ENCODE peak calls at places on chromosomes 12 and 14, in six cellular contexts. One of them, this sample, is unnamed.

GRCh38 chr12:68521848-68522502 is 88.7 kb upstream of the RAP1B start:
- DNase-seq in A549: no peak
- DNase-seq in HCT116: no peak
- DNase-seq in SK-N-SH: no peak
- DNase-seq in astrocyte: no peak
- DNase-seq in GM23248: peak; percentile 47
- DNase-seq in this sample: peak; percentile 15

GRCh38 chr12:20188930-20189653 is 179.2 kb upstream of the PDE3A start:
- DNase-seq in A549: no peak
- DNase-seq in HCT116: no peak
- DNase-seq in SK-N-SH: no peak
- DNase-seq in astrocyte: no peak
- DNase-seq in GM23248: no peak
- DNase-seq in this sample: no peak

GRCh38 chr12:121996945-121997612 is 24.6 kb upstream of the BCL7A start:
- DNase-seq in A549: no peak
- DNase-seq in HCT116: no peak
- DNase-seq in SK-N-SH: no peak
- DNase-seq in astrocyte: no peak
- DNase-seq in GM23248: peak; percentile 49
- DNase-seq in this sample: peak; percentile 20

GRCh38 chr12:129909051-129910020 is 5.5 kb upstream of the TMEM132D start:
- DNase-seq in A549: no peak
- DNase-seq in HCT116: no peak
- DNase-seq in SK-N-SH: no peak
- DNase-seq in astrocyte: no peak
- DNase-seq in GM23248: no peak
- DNase-seq in this sample: no peak

GRCh38 chr12:113235976-113236375 is 14.7 kb downstream of the TPCN1 start:
- DNase-seq in A549: no peak
- DNase-seq in HCT116: no peak
- DNase-seq in SK-N-SH: no peak
- DNase-seq in astrocyte: no peak
- DNase-seq in GM23248: no peak
- DNase-seq in this sample: no peak

GRCh38 chr14:98198385-98198784 is 1073.6 kb downstream of the BCL11B start:
- DNase-seq in A549: no peak
- DNase-seq in HCT116: no peak
- DNase-seq in SK-N-SH: no peak
- DNase-seq in astrocyte: peak; percentile 10
- DNase-seq in GM23248: no peak
- DNase-seq in this sample: peak; percentile 11

GRCh38 chr12:75446857-75447256 is 33.7 kb upstream of the GLIPR1 start:
- DNase-seq in A549: peak; percentile 13
- DNase-seq in HCT116: no peak
- DNase-seq in SK-N-SH: no peak
- DNase-seq in astrocyte: peak; percentile 80
- DNase-seq in GM23248: peak; percentile 80
- DNase-seq in this sample: peak; percentile 85

GRCh38 chr12:31781894-31782540 is 53.2 kb upstream of the AMN1 start:
- DNase-seq in A549: no peak
- DNase-seq in HCT116: no peak
- DNase-seq in SK-N-SH: no peak
- DNase-seq in astrocyte: no peak
- DNase-seq in GM23248: no peak
- DNase-seq in this sample: no peak

GRCh38 chr12:26055087-26055486 is 69.8 kb downstream of the BHLHE41 start:
- DNase-seq in A549: no peak
- DNase-seq in HCT116: no peak
- DNase-seq in SK-N-SH: no peak
- DNase-seq in astrocyte: no peak
- DNase-seq in GM23248: no peak
- DNase-seq in this sample: no peak

GRCh38 chr12:52010152-52010622 is 3.4 kb downstream of the TAMALIN start:
- DNase-seq in A549: no peak
- DNase-seq in HCT116: no peak
- DNase-seq in SK-N-SH: peak; percentile 88
- DNase-seq in astrocyte: peak; percentile 73
- DNase-seq in GM23248: peak; percentile 72
- DNase-seq in this sample: peak; percentile 91

GRCh38 chr14:75539562-75540478 is 17.6 kb downstream of the BATF start:
- DNase-seq in A549: no peak
- DNase-seq in HCT116: no peak
- DNase-seq in SK-N-SH: no peak
- DNase-seq in astrocyte: no peak
- DNase-seq in GM23248: no peak
- DNase-seq in this sample: no peak

GRCh38 chr12:73421832-73422231 is 1115.8 kb upstream of the ATXN7L3B start:
- DNase-seq in A549: no peak
- DNase-seq in HCT116: no peak
- DNase-seq in SK-N-SH: no peak
- DNase-seq in astrocyte: peak; percentile 4
- DNase-seq in GM23248: peak; percentile 22
- DNase-seq in this sample: peak; percentile 16

GRCh38 chr12:65800928-65801327 is 23.4 kb upstream of the HMGA2 start:
- DNase-seq in A549: no peak
- DNase-seq in HCT116: no peak
- DNase-seq in SK-N-SH: no peak
- DNase-seq in astrocyte: peak; percentile 78
- DNase-seq in GM23248: peak; percentile 77
- DNase-seq in this sample: no peak

GRCh38 chr12:63521706-63522105 is 146.6 kb downstream of the DPY19L2 start:
- DNase-seq in A549: no peak
- DNase-seq in HCT116: no peak
- DNase-seq in SK-N-SH: no peak
- DNase-seq in astrocyte: no peak
- DNase-seq in GM23248: no peak
- DNase-seq in this sample: no peak

GRCh38 chr12:81167694-81168093 is 89.8 kb downstream of the ACSS3 start:
- DNase-seq in A549: no peak
- DNase-seq in HCT116: no peak
- DNase-seq in SK-N-SH: no peak
- DNase-seq in astrocyte: peak; percentile 49
- DNase-seq in GM23248: peak; percentile 12
- DNase-seq in this sample: peak; percentile 61

GRCh38 chr12:131046813-131047788 is 93.4 kb downstream of the ADGRD1 start:
- DNase-seq in A549: peak; percentile 35
- DNase-seq in HCT116: no peak
- DNase-seq in SK-N-SH: no peak
- DNase-seq in astrocyte: no peak
- DNase-seq in GM23248: peak; percentile 10
- DNase-seq in this sample: no peak

GRCh38 chr12:26286186-26286585 is 90.8 kb downstream of the SSPN start:
- DNase-seq in A549: no peak
- DNase-seq in HCT116: no peak
- DNase-seq in SK-N-SH: no peak
- DNase-seq in astrocyte: peak; percentile 54
- DNase-seq in GM23248: no peak
- DNase-seq in this sample: peak; percentile 71

GRCh38 chr12:95072900-95073697 is at the start of gene NR2C1:
- DNase-seq in A549: peak; percentile 97
- DNase-seq in HCT116: peak; percentile 91
- DNase-seq in SK-N-SH: peak; percentile 98
- DNase-seq in astrocyte: peak; percentile 84
- DNase-seq in GM23248: peak; percentile 96
- DNase-seq in this sample: peak; percentile 95
- H3K4me3 ChIP-seq in A549: peak within 1 kb of the TSS; percentile 85
- H3K4me3 ChIP-seq in HCT116: peak within 1 kb of the TSS; percentile 87
- H3K4me3 ChIP-seq in SK-N-SH: peak within 1 kb of the TSS; percentile 77
- H3K4me3 ChIP-seq in astrocyte: peak within 1 kb of the TSS; percentile 74
- H3K4me3 ChIP-seq in GM23248: peak within 1 kb of the TSS; percentile 79
- H3K4me3 ChIP-seq in this sample: peak within 1 kb of the TSS; percentile 85

DNA sequence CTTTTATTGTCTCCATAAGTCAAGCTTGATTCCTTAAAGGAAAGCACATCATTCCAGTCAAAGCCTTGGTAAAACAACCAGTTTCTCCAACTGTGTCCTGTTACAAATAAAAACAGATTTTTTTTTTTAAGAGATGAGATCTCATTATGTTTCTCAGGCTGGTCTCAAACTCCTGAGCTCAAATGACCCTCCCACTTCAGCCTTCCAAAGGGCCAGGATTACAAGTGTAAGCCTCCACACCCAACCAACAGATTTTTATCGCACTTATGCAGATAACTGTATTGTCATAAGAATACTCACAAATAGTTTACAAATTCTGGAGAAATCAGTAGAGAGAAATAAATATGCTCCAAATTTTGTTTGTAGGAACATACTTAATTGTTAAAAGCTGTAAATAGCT is 56.1 kb upstream of the SLC2A13 start:
- DNase-seq in A549: no peak
- DNase-seq in HCT116: no peak
- DNase-seq in SK-N-SH: no peak
- DNase-seq in astrocyte: no peak
- DNase-seq in GM23248: no peak
- DNase-seq in this sample: no peak
- H3K9me3 ChIP-seq in A549: no peaks in the 10 kb centered on the region
- H3K9me3 ChIP-seq in HCT116: no peaks in the 10 kb centered on the region
- H3K9me3 ChIP-seq in SK-N-SH: no peaks in the 10 kb centered on the region
- H3K9me3 ChIP-seq in astrocyte: no peaks in the 10 kb centered on the region
- H3K9me3 ChIP-seq in GM23248: peaks cover 5% of the 10 kb centered on the region
- H3K9me3 ChIP-seq in this sample: no peaks in the 10 kb centered on the region

GRCh38 chr12:116524964-116525379 is 34.2 kb upstream of the MAP1LC3B2 start:
- DNase-seq in A549: peak; percentile 77
- DNase-seq in HCT116: no peak
- DNase-seq in SK-N-SH: no peak
- DNase-seq in astrocyte: peak; percentile 60
- DNase-seq in GM23248: peak; percentile 49
- DNase-seq in this sample: peak; percentile 73
- H3K4me2 ChIP-seq in A549: peak overlapping the region; percentile 80
- H3K4me2 ChIP-seq in HCT116: peak overlapping the region; percentile 75
- H3K4me2 ChIP-seq in SK-N-SH: peak overlapping the region; percentile 75
- H3K4me2 ChIP-seq in astrocyte: peak overlapping the region; percentile 85
- H3K4me2 ChIP-seq in GM23248: peak overlapping the region; percentile 80
- H3K4me2 ChIP-seq in this sample: peak overlapping the region; percentile 62

DNA sequence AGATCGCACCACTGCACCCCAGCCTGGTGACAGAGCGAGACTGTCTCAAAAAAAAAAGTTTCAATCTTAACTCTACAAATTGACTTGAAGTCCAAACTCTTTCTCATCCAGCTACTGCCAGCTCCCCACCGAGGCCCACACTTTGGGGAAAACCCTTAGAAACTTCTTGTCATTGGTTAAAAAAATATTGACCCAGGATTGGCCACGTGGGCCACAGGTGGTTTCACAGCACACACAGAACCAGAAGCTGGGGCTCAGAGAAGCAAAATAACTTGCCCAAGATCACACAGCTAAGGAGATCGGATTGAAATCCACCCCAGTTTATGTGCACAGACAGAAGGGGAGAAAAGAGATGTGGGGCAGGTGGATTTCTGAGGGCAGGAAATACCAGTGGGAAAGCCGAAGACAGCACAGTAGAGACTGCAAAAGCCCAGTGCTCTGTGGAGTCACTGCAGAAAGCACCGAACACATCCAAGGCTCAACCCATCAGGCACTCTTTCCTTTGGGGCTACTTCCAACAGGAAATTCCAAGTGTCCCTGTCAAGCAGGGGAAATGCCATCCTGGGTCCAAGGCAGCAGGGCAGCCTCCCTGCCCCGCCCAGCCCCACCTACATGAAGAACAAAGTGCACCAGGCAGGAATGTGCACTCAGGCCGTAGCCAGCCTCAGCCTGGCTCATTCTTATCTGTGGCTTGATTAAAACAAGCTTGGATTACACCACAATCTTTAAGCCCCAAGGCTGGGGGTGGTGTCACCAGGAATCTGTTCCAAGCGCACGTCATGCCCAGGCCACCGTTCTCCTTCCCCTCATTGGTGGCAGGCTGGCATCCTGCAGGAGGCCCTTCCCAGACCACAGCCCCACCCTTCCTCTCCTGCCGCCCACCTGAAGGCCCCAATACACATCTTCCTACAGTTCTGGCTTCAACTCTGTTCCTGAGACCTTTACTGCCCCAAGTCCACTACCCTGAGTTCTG is 72.5 kb downstream of the ITPK1 start:
- DNase-seq in A549: peak; percentile 95
- DNase-seq in HCT116: peak; percentile 89
- DNase-seq in SK-N-SH: peak; percentile 81
- DNase-seq in astrocyte: peak; percentile 90
- DNase-seq in GM23248: peak; percentile 92
- DNase-seq in this sample: peak; percentile 39
- H3K4me3 ChIP-seq in A549: peak overlapping the region; percentile 18
- H3K4me3 ChIP-seq in HCT116: peak overlapping the region; percentile 16
- H3K4me3 ChIP-seq in SK-N-SH: no peak overlapping the region
- H3K4me3 ChIP-seq in astrocyte: no peak overlapping the region
- H3K4me3 ChIP-seq in GM23248: peak overlapping the region; percentile 27
- H3K4me3 ChIP-seq in this sample: no peak overlapping the region

GRCh38 chr12:108335349-108336119 is 3.6 kb downstream of the CMKLR1 start:
- DNase-seq in A549: no peak
- DNase-seq in HCT116: no peak
- DNase-seq in SK-N-SH: no peak
- DNase-seq in astrocyte: no peak
- DNase-seq in GM23248: no peak
- DNase-seq in this sample: no peak
- H3K9me3 ChIP-seq in A549: no peaks in the 10 kb centered on the region
- H3K9me3 ChIP-seq in HCT116: no peaks in the 10 kb centered on the region
- H3K9me3 ChIP-seq in SK-N-SH: no peaks in the 10 kb centered on the region
- H3K9me3 ChIP-seq in astrocyte: no peaks in the 10 kb centered on the region
- H3K9me3 ChIP-seq in GM23248: no peaks in the 10 kb centered on the region
- H3K9me3 ChIP-seq in this sample: no peaks in the 10 kb centered on the region

GRCh38 chr12:79127268-79127895 is 262.8 kb downstream of the SYT1 start:
- DNase-seq in A549: peak; percentile 50
- DNase-seq in HCT116: no peak
- DNase-seq in SK-N-SH: no peak
- DNase-seq in astrocyte: peak; percentile 100
- DNase-seq in GM23248: peak; percentile 95
- DNase-seq in this sample: peak; percentile 99
- H3K4me2 ChIP-seq in A549: peak overlapping the region; percentile 10
- H3K4me2 ChIP-seq in HCT116: no peak overlapping the region
- H3K4me2 ChIP-seq in SK-N-SH: no peak overlapping the region
- H3K4me2 ChIP-seq in astrocyte: peak overlapping the region; percentile 1
- H3K4me2 ChIP-seq in GM23248: peak overlapping the region; percentile 63
- H3K4me2 ChIP-seq in this sample: no peak overlapping the region

GRCh38 chr14:49623941-49624806 is 3.6 kb downstream of the MGAT2 start:
- DNase-seq in A549: no peak
- DNase-seq in HCT116: no peak
- DNase-seq in SK-N-SH: no peak
- DNase-seq in astrocyte: no peak
- DNase-seq in GM23248: peak; percentile 48
- DNase-seq in this sample: no peak

GRCh38 chr14:49622022-49622607 is 1.5 kb downstream of the MGAT2 start:
- DNase-seq in A549: no peak
- DNase-seq in HCT116: no peak
- DNase-seq in SK-N-SH: no peak
- DNase-seq in astrocyte: no peak
- DNase-seq in GM23248: peak; percentile 22
- DNase-seq in this sample: no peak

GRCh38 chr14:49621114-49621881 is 699 bp downstream of the MGAT2 start:
- DNase-seq in A549: peak; percentile 80
- DNase-seq in HCT116: no peak
- DNase-seq in SK-N-SH: peak; percentile 76
- DNase-seq in astrocyte: peak; percentile 35
- DNase-seq in GM23248: peak; percentile 76
- DNase-seq in this sample: peak; percentile 68

GRCh38 chr14:49620182-49621113 is at the start of the genes MGAT2 and RPL36AL:
- DNase-seq in A549: peak; percentile 99
- DNase-seq in HCT116: peak; percentile 95
- DNase-seq in SK-N-SH: peak; percentile 99
- DNase-seq in astrocyte: peak; percentile 98
- DNase-seq in GM23248: peak; percentile 99
- DNase-seq in this sample: peak; percentile 99

DNA sequence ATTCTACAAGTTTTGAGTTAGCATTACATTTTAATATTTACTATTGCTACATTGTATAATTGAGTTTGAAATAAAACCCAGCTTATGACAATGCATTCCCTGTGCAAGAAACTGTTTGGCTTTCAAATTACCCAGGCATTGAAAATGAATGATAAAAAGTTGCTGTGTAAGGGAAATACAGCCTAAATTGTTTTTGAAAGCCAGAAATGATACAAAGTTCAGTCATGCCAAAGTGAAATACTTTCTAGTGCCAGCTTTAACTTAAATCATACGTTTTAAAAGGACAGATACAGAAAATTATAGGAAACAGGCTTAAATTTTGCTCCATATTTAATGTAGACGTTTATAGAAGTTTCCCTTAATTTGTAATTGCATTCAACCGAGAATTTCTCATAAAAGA is 2.8 kb downstream of the MGAT2 start:
- DNase-seq in A549: no peak
- DNase-seq in HCT116: no peak
- DNase-seq in SK-N-SH: no peak
- DNase-seq in astrocyte: no peak
- DNase-seq in GM23248: no peak
- DNase-seq in this sample: no peak
- H3K4me3 ChIP-seq in A549: no peak overlapping the region
- H3K4me3 ChIP-seq in HCT116: no peak overlapping the region
- H3K4me3 ChIP-seq in SK-N-SH: no peak overlapping the region
- H3K4me3 ChIP-seq in astrocyte: peak overlapping the region; percentile 98
- H3K4me3 ChIP-seq in GM23248: peak overlapping the region; percentile 90
- H3K4me3 ChIP-seq in this sample: peak overlapping the region; percentile 97